ENCODE peak calls at places on chromosomes 6 and 20, in four cellular contexts. One of them, this sample, is unnamed.

GRCh38 chr6:93786474-93787330 is 367.3 kb upstream of the EPHA7 start:
- DNase-seq in pancreas: no peak
- DNase-seq in lower leg skin: no peak
- DNase-seq in HCT116: no peak
- DNase-seq in this sample: no peak

GRCh38 chr20:44198872-44199271 is 11.7 kb downstream of the OSER1 start:
- DNase-seq in pancreas: no peak
- DNase-seq in lower leg skin: no peak
- DNase-seq in HCT116: no peak
- DNase-seq in this sample: no peak

GRCh38 chr20:57397004-57397692 is 6.0 kb downstream of the RBM38 start:
- DNase-seq in lower leg skin: no peak
- DNase-seq in pancreas: peak
- DNase-seq in HCT116: no peak
- DNase-seq in this sample: no peak

GRCh38 chr6:8579372-8579771 is 144.0 kb upstream of the SLC35B3 start:
- DNase-seq in lower leg skin: no peak
- DNase-seq in pancreas: no peak
- DNase-seq in HCT116: no peak
- DNase-seq in this sample: no peak

GRCh38 chr6:149917679-149918078 is 5.2 kb downstream of the RAET1G start:
- DNase-seq in pancreas: no peak
- DNase-seq in HCT116: no peak
- DNase-seq in lower leg skin: peak
- DNase-seq in this sample: no peak

GRCh38 chr6:167299641-167300308 is 8.7 kb downstream of the UNC93A start:
- DNase-seq in HCT116: no peak
- DNase-seq in lower leg skin: no peak
- DNase-seq in pancreas: no peak
- DNase-seq in this sample: no peak

GRCh38 chr6:52365871-52366540 is 4.1 kb downstream of the PAQR8 start:
- DNase-seq in lower leg skin: no peak
- DNase-seq in HCT116: no peak
- DNase-seq in pancreas: no peak
- DNase-seq in this sample: no peak

GRCh38 chr6:74631558-74631957 is 574.3 kb downstream of the COL12A1 start:
- DNase-seq in HCT116: no peak
- DNase-seq in pancreas: no peak
- DNase-seq in lower leg skin: no peak
- DNase-seq in this sample: no peak

GRCh38 chr6:129709909-129710721 is at the start of gene ARHGAP18:
- DNase-seq in pancreas: peak
- DNase-seq in lower leg skin: peak
- DNase-seq in HCT116: peak
- DNase-seq in this sample: peak

GRCh38 chr6:137759624-137760023 is 107.4 kb upstream of the TNFAIP3 start:
- DNase-seq in HCT116: no peak
- DNase-seq in pancreas: no peak
- DNase-seq in lower leg skin: no peak
- DNase-seq in this sample: no peak

GRCh38 chr6:101738481-101738880 is 345.0 kb downstream of the GRIK2 start:
- DNase-seq in HCT116: no peak
- DNase-seq in pancreas: no peak
- DNase-seq in lower leg skin: no peak
- DNase-seq in this sample: no peak

GRCh38 chr20:49583669-49584417 is 15.9 kb upstream of the PTGIS start:
- DNase-seq in HCT116: no peak
- DNase-seq in pancreas: peak
- DNase-seq in lower leg skin: peak
- DNase-seq in this sample: peak

GRCh38 chr6:51963980-51964379 is 123.4 kb downstream of the PKHD1 start:
- DNase-seq in HCT116: no peak
- DNase-seq in lower leg skin: no peak
- DNase-seq in pancreas: no peak
- DNase-seq in this sample: no peak

GRCh38 chr6:137240168-137240567 is 21.0 kb upstream of the IFNGR1 start:
- DNase-seq in HCT116: no peak
- DNase-seq in pancreas: no peak
- DNase-seq in lower leg skin: peak
- DNase-seq in this sample: no peak

GRCh38 chr20:21564127-21564773 is 50.4 kb upstream of the NKX2-2 start:
- DNase-seq in lower leg skin: peak
- DNase-seq in HCT116: no peak
- DNase-seq in pancreas: no peak
- DNase-seq in this sample: no peak

GRCh38 chr20:19993937-19994667 is 23.1 kb upstream of the NAA20 start:
- DNase-seq in lower leg skin: no peak
- DNase-seq in pancreas: no peak
- DNase-seq in HCT116: peak
- DNase-seq in this sample: peak

GRCh38 chr6:137313928-137314855 is 95.0 kb upstream of the IFNGR1 start:
- DNase-seq in lower leg skin: peak
- DNase-seq in pancreas: peak
- DNase-seq in HCT116: peak
- DNase-seq in this sample: peak

GRCh38 chr6:99613705-99614429 is 7.2 kb downstream of the PRDM13 start:
- DNase-seq in lower leg skin: no peak
- DNase-seq in pancreas: no peak
- DNase-seq in HCT116: no peak
- DNase-seq in this sample: no peak

GRCh38 chr6:163620101-163620500 is 205.6 kb downstream of the QKI start:
- DNase-seq in pancreas: no peak
- DNase-seq in lower leg skin: no peak
- DNase-seq in HCT116: no peak
- DNase-seq in this sample: no peak

GRCh38 chr6:113128020-113128419 is 729.1 kb upstream of the MARCKS start:
- DNase-seq in pancreas: no peak
- DNase-seq in HCT116: no peak
- DNase-seq in lower leg skin: no peak
- DNase-seq in this sample: no peak

GRCh38 chr20:50395258-50395729 is 114.9 kb upstream of the PTPN1 start:
- DNase-seq in lower leg skin: peak
- DNase-seq in pancreas: peak
- DNase-seq in HCT116: no peak
- DNase-seq in this sample: no peak

GRCh38 chr6:113493991-113494390 is 363.2 kb upstream of the MARCKS start:
- DNase-seq in lower leg skin: no peak
- DNase-seq in HCT116: no peak
- DNase-seq in pancreas: no peak
- DNase-seq in this sample: no peak

GRCh38 chr6:41586564-41586963 is 40.4 kb downstream of the FOXP4 start:
- DNase-seq in lower leg skin: no peak
- DNase-seq in HCT116: no peak
- DNase-seq in pancreas: no peak
- DNase-seq in this sample: no peak

GRCh38 chr6:14129572-14129971 is 12.0 kb downstream of the CD83 start:
- DNase-seq in HCT116: peak
- DNase-seq in lower leg skin: no peak
- DNase-seq in pancreas: no peak
- DNase-seq in this sample: peak

GRCh38 chr6:3849681-3850450 is 693 bp downstream of the FAM50B start:
- DNase-seq in HCT116: no peak
- DNase-seq in pancreas: peak
- DNase-seq in lower leg skin: peak
- DNase-seq in this sample: no peak

GRCh38 chr20:4546786-4547185 is 174.9 kb upstream of the PRND start:
- DNase-seq in HCT116: peak
- DNase-seq in pancreas: no peak
- DNase-seq in lower leg skin: no peak
- DNase-seq in this sample: peak

GRCh38 chr6:14280766-14281293 is 163.3 kb downstream of the CD83 start:
- DNase-seq in pancreas: no peak
- DNase-seq in HCT116: no peak
- DNase-seq in lower leg skin: no peak
- DNase-seq in this sample: no peak

GRCh38 chr20:33803921-33804337 is 7.2 kb upstream of the CHMP4B start:
- DNase-seq in lower leg skin: no peak
- DNase-seq in pancreas: no peak
- DNase-seq in HCT116: no peak
- DNase-seq in this sample: no peak

GRCh38 chr6:149003560-149003959 is 256.7 kb downstream of the UST start:
- DNase-seq in pancreas: no peak
- DNase-seq in HCT116: no peak
- DNase-seq in lower leg skin: no peak
- DNase-seq in this sample: no peak

GRCh38 chr20:58511364-58511763 is 3.8 kb downstream of the APCDD1L start:
- DNase-seq in lower leg skin: no peak
- DNase-seq in pancreas: no peak
- DNase-seq in HCT116: no peak
- DNase-seq in this sample: no peak

GRCh38 chr20:63895886-63896135 is 885 bp downstream of the DNAJC5 start:
- DNase-seq in HCT116: no peak
- DNase-seq in lower leg skin: no peak
- DNase-seq in pancreas: no peak
- DNase-seq in this sample: no peak
- H3K4me3 ChIP-seq in HCT116: peak
- H3K4me3 ChIP-seq in lower leg skin: peak
- H3K4me3 ChIP-seq in pancreas: peak
- H3K4me3 ChIP-seq in this sample: peak

GRCh38 chr6:158347335-158347734 is 35.1 kb downstream of the TULP4 start:
- DNase-seq in HCT116: no peak
- DNase-seq in lower leg skin: no peak
- DNase-seq in pancreas: no peak
- DNase-seq in this sample: no peak
- TF ChIP-seq CTCF in HCT116: no peak
- TF ChIP-seq CTCF in lower leg skin: no peak
- TF ChIP-seq CTCF in pancreas: no peak
- TF ChIP-seq CTCF in this sample: no peak

DNA sequence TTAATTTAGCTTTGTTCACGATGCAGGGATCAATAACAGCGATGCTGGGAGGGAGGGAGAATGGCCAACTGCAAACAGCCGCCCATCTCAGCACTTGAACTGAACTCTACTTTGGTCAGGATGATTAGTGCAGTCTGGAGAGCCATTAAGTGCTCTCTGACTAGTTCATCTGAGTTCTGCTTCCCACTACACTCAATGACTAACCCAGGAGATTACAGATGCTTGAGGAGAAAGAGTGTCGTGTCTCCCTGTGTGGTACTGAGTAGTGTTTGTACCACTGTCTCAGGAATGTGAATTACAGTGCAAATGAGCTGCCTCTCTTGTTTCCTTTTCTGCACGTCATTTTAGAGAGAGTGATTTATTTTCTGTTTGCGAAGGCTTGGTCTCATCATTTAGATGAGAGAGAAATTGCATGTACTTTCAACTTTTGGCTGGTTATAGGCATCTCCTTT is 23.5 kb downstream of the CARMIL1 start:
- DNase-seq in HCT116: no peak
- DNase-seq in lower leg skin: no peak
- DNase-seq in pancreas: no peak
- DNase-seq in this sample: no peak
- H3K4me3 ChIP-seq in HCT116: no peak
- H3K4me3 ChIP-seq in lower leg skin: no peak
- H3K4me3 ChIP-seq in pancreas: no peak
- H3K4me3 ChIP-seq in this sample: no peak

GRCh38 chr6:24600903-24601302 is 45.1 kb downstream of the KIAA0319 start:
- DNase-seq in HCT116: no peak
- DNase-seq in pancreas: no peak
- DNase-seq in lower leg skin: no peak
- DNase-seq in this sample: no peak
- TF ChIP-seq CTCF in HCT116: peak
- TF ChIP-seq CTCF in pancreas: no peak
- TF ChIP-seq CTCF in lower leg skin: no peak
- TF ChIP-seq CTCF in this sample: peak